ENCODE peak calls at places on chromosomes 7 and 10, in eight cellular contexts. One of them, this sample, is unnamed.
A peak's percentile ranks its signal among the peaks of the same experiment; 100 is the strongest.

GRCh38 chr7:144824360-144824759 is 11.5 kb downstream of the TPK1 start:
- DNase-seq in ovary: no peak
- DNase-seq in astrocyte of the spinal cord: peak; percentile 81
- DNase-seq in skeletal muscle cell: no peak
- DNase-seq in fibroblast of the aortic adventitia: peak; percentile 87
- DNase-seq in IMR-90: peak; percentile 36
- DNase-seq in aorta: no peak
- DNase-seq in cardiac muscle cell: no peak
- DNase-seq in this sample: no peak

GRCh38 chr7:66016131-66016461 is 34.1 kb upstream of the GUSB start:
- DNase-seq in skeletal muscle cell: no peak
- DNase-seq in fibroblast of the aortic adventitia: peak; percentile 61
- DNase-seq in ovary: no peak
- DNase-seq in aorta: no peak
- DNase-seq in cardiac muscle cell: no peak
- DNase-seq in IMR-90: peak; percentile 47
- DNase-seq in astrocyte of the spinal cord: peak; percentile 51
- DNase-seq in this sample: no peak

GRCh38 chr10:70106958-70107791 is 25.4 kb downstream of the AIFM2 start:
- DNase-seq in ovary: no peak
- DNase-seq in fibroblast of the aortic adventitia: no peak
- DNase-seq in IMR-90: no peak
- DNase-seq in astrocyte of the spinal cord: no peak
- DNase-seq in skeletal muscle cell: no peak
- DNase-seq in cardiac muscle cell: peak; percentile 44
- DNase-seq in aorta: no peak
- DNase-seq in this sample: no peak

GRCh38 chr10:120971671-120972070 is 120.5 kb downstream of the WDR11 start:
- DNase-seq in skeletal muscle cell: no peak
- DNase-seq in IMR-90: no peak
- DNase-seq in aorta: no peak
- DNase-seq in ovary: no peak
- DNase-seq in fibroblast of the aortic adventitia: no peak
- DNase-seq in cardiac muscle cell: no peak
- DNase-seq in astrocyte of the spinal cord: no peak
- DNase-seq in this sample: no peak

GRCh38 chr10:129472696-129473555 is 5.9 kb downstream of the MGMT start:
- DNase-seq in aorta: no peak
- DNase-seq in fibroblast of the aortic adventitia: no peak
- DNase-seq in astrocyte of the spinal cord: no peak
- DNase-seq in skeletal muscle cell: no peak
- DNase-seq in IMR-90: no peak
- DNase-seq in cardiac muscle cell: no peak
- DNase-seq in ovary: no peak
- DNase-seq in this sample: no peak

GRCh38 chr7:28144266-28144665 is 36.3 kb downstream of the JAZF1 start:
- DNase-seq in IMR-90: no peak
- DNase-seq in skeletal muscle cell: no peak
- DNase-seq in ovary: no peak
- DNase-seq in astrocyte of the spinal cord: no peak
- DNase-seq in cardiac muscle cell: peak; percentile 7
- DNase-seq in fibroblast of the aortic adventitia: no peak
- DNase-seq in aorta: no peak
- DNase-seq in this sample: no peak

GRCh38 chr7:94289071-94289470 is 105.6 kb upstream of the COL1A2 start:
- DNase-seq in cardiac muscle cell: peak; percentile 84
- DNase-seq in IMR-90: peak; percentile 91
- DNase-seq in ovary: peak; percentile 68
- DNase-seq in aorta: peak; percentile 76
- DNase-seq in fibroblast of the aortic adventitia: peak; percentile 94
- DNase-seq in astrocyte of the spinal cord: peak; percentile 90
- DNase-seq in skeletal muscle cell: peak; percentile 62
- DNase-seq in this sample: peak; percentile 65

GRCh38 chr7:155844019-155844453 is 31.8 kb upstream of the SHH start:
- DNase-seq in IMR-90: no peak
- DNase-seq in aorta: peak; percentile 61
- DNase-seq in cardiac muscle cell: no peak
- DNase-seq in ovary: no peak
- DNase-seq in fibroblast of the aortic adventitia: no peak
- DNase-seq in astrocyte of the spinal cord: no peak
- DNase-seq in skeletal muscle cell: no peak
- DNase-seq in this sample: no peak

GRCh38 chr10:87752571-87752970 is 65.5 kb downstream of the ATAD1 start:
- DNase-seq in cardiac muscle cell: no peak
- DNase-seq in IMR-90: peak; percentile 80
- DNase-seq in aorta: no peak
- DNase-seq in skeletal muscle cell: peak; percentile 31
- DNase-seq in ovary: no peak
- DNase-seq in astrocyte of the spinal cord: peak; percentile 67
- DNase-seq in fibroblast of the aortic adventitia: peak; percentile 64
- DNase-seq in this sample: no peak

GRCh38 chr7:156397249-156397648 is 243.3 kb upstream of the RNF32 start:
- DNase-seq in skeletal muscle cell: no peak
- DNase-seq in fibroblast of the aortic adventitia: no peak
- DNase-seq in IMR-90: no peak
- DNase-seq in cardiac muscle cell: no peak
- DNase-seq in ovary: no peak
- DNase-seq in astrocyte of the spinal cord: no peak
- DNase-seq in aorta: no peak
- DNase-seq in this sample: no peak

GRCh38 chr10:70958396-70958795 is 70.0 kb upstream of the PCBD1 start:
- DNase-seq in aorta: no peak
- DNase-seq in fibroblast of the aortic adventitia: no peak
- DNase-seq in skeletal muscle cell: no peak
- DNase-seq in ovary: no peak
- DNase-seq in astrocyte of the spinal cord: no peak
- DNase-seq in IMR-90: peak; percentile 25
- DNase-seq in cardiac muscle cell: no peak
- DNase-seq in this sample: no peak

GRCh38 chr7:121498816-121499215 is 102.7 kb upstream of the FAM3C start:
- DNase-seq in IMR-90: no peak
- DNase-seq in aorta: no peak
- DNase-seq in skeletal muscle cell: no peak
- DNase-seq in astrocyte of the spinal cord: no peak
- DNase-seq in fibroblast of the aortic adventitia: no peak
- DNase-seq in cardiac muscle cell: no peak
- DNase-seq in ovary: no peak
- DNase-seq in this sample: no peak

GRCh38 chr7:53596230-53596629 is 560.8 kb downstream of the POM121L12 start:
- DNase-seq in cardiac muscle cell: no peak
- DNase-seq in skeletal muscle cell: no peak
- DNase-seq in aorta: no peak
- DNase-seq in ovary: no peak
- DNase-seq in fibroblast of the aortic adventitia: no peak
- DNase-seq in astrocyte of the spinal cord: peak; percentile 30
- DNase-seq in IMR-90: no peak
- DNase-seq in this sample: no peak

GRCh38 chr10:104069610-104070009 is 16.1 kb downstream of the COL17A1 start:
- DNase-seq in aorta: no peak
- DNase-seq in IMR-90: no peak
- DNase-seq in fibroblast of the aortic adventitia: no peak
- DNase-seq in ovary: no peak
- DNase-seq in cardiac muscle cell: no peak
- DNase-seq in skeletal muscle cell: no peak
- DNase-seq in astrocyte of the spinal cord: no peak
- DNase-seq in this sample: no peak

DNA sequence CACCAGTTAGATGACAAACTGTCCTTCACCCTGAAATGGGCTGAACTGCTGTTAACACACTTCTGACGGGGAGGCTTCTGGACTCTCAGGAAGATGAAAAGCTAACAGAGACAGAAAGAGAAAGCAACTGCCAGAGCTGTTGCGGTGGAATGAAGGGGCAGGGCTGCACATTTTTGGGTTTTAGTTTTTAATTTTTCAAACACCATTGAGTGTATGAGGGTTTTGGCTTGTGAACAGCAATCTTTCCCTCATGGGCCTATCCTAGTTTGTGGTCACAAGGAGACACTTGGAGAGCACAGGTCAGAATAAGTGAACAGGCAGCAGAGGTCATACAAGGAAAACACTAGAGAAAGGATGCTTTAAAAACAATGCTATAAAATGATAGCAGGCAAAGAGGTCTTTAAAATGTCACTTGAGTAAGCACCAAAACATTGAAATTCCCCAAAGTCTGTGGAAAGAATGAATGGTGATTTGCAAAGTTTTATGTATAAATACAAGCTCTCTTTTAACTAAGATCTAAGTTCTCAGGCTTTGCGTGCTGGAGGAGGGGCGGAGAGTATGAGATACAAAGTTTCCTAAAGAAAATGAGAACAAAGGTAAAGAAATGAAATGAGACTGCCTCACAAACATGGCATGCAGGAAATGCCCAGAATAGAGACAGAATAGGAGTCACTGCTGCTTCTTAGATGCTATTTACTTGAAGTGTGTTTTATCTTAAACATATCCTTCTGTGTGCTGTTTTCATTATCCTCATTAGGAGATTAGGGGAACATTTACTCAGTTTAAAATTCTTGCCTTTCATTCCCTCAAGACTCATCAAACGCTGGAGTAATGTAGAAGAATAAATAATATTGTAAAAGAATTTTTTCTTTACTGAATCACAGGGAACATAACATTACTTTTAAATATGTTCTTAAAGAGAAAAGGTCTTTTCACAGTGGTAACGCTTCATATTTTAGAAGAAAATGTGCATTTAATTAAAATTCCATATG is 101.5 kb upstream of the GLI3 start:
- DNase-seq in skeletal muscle cell: peak; percentile 49
- DNase-seq in aorta: no peak
- DNase-seq in astrocyte of the spinal cord: peak; percentile 42
- DNase-seq in cardiac muscle cell: no peak
- DNase-seq in IMR-90: peak; percentile 33
- DNase-seq in ovary: no peak
- DNase-seq in fibroblast of the aortic adventitia: peak; percentile 27
- DNase-seq in this sample: no peak
- H3K4me3 ChIP-seq in skeletal muscle cell: no peak overlapping the region
- H3K4me3 ChIP-seq in aorta: no peak overlapping the region
- H3K4me3 ChIP-seq in astrocyte of the spinal cord: no peak overlapping the region
- H3K4me3 ChIP-seq in cardiac muscle cell: no peak overlapping the region
- H3K4me3 ChIP-seq in IMR-90: no peak overlapping the region
- H3K4me3 ChIP-seq in ovary: no peak overlapping the region
- H3K4me3 ChIP-seq in fibroblast of the aortic adventitia: no peak overlapping the region
- H3K4me3 ChIP-seq in this sample: no peak overlapping the region

GRCh38 chr7:25858200-25858561 is 293.8 kb upstream of the NFE2L3 start:
- DNase-seq in astrocyte of the spinal cord: no peak
- DNase-seq in aorta: no peak
- DNase-seq in IMR-90: no peak
- DNase-seq in skeletal muscle cell: no peak
- DNase-seq in fibroblast of the aortic adventitia: no peak
- DNase-seq in cardiac muscle cell: no peak
- DNase-seq in ovary: no peak
- DNase-seq in this sample: no peak
- H3K4me3 ChIP-seq in astrocyte of the spinal cord: no peak overlapping the region
- H3K4me3 ChIP-seq in aorta: no peak overlapping the region
- H3K4me3 ChIP-seq in IMR-90: no peak overlapping the region
- H3K4me3 ChIP-seq in skeletal muscle cell: peak overlapping the region; percentile 47
- H3K4me3 ChIP-seq in fibroblast of the aortic adventitia: no peak overlapping the region
- H3K4me3 ChIP-seq in cardiac muscle cell: no peak overlapping the region
- H3K4me3 ChIP-seq in ovary: no peak overlapping the region
- H3K4me3 ChIP-seq in this sample: no peak overlapping the region

DNA sequence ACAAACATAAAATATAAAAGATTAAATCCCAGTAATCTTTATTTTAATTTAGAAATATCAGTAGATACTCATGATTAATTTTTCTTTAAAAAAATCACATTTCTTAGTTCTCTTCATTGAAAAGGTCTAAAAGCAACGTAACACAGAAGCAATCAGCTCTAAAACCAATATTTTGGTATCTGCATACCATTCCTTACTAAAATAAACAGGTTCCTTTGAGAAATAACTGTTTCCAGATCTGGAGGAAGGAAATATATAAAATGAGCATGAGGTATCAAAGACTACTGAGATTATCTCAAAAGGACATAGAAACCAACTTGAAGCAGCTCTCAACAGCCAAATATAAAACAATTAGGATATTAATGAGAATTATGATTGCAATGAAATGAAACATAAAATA is 301.0 kb upstream of the GNAI1 start:
- DNase-seq in astrocyte of the spinal cord: no peak
- DNase-seq in cardiac muscle cell: no peak
- DNase-seq in IMR-90: peak; percentile 58
- DNase-seq in skeletal muscle cell: no peak
- DNase-seq in aorta: no peak
- DNase-seq in ovary: no peak
- DNase-seq in fibroblast of the aortic adventitia: no peak
- DNase-seq in this sample: no peak
- H3K4me3 ChIP-seq in astrocyte of the spinal cord: no peak overlapping the region
- H3K4me3 ChIP-seq in cardiac muscle cell: no peak overlapping the region
- H3K4me3 ChIP-seq in IMR-90: no peak overlapping the region
- H3K4me3 ChIP-seq in skeletal muscle cell: no peak overlapping the region
- H3K4me3 ChIP-seq in aorta: no peak overlapping the region
- H3K4me3 ChIP-seq in ovary: no peak overlapping the region
- H3K4me3 ChIP-seq in fibroblast of the aortic adventitia: no peak overlapping the region
- H3K4me3 ChIP-seq in this sample: no peak overlapping the region

GRCh38 chr10:31426425-31426824 is 107.4 kb downstream of the ZEB1 start:
- DNase-seq in astrocyte of the spinal cord: peak; percentile 89
- DNase-seq in cardiac muscle cell: no peak
- DNase-seq in IMR-90: peak; percentile 94
- DNase-seq in skeletal muscle cell: peak; percentile 84
- DNase-seq in aorta: no peak
- DNase-seq in fibroblast of the aortic adventitia: peak; percentile 83
- DNase-seq in ovary: no peak
- DNase-seq in this sample: no peak

GRCh38 chr10:31422634-31423033 is 103.6 kb downstream of the ZEB1 start:
- DNase-seq in aorta: no peak
- DNase-seq in ovary: no peak
- DNase-seq in skeletal muscle cell: no peak
- DNase-seq in IMR-90: no peak
- DNase-seq in astrocyte of the spinal cord: no peak
- DNase-seq in cardiac muscle cell: no peak
- DNase-seq in fibroblast of the aortic adventitia: no peak
- DNase-seq in this sample: no peak

GRCh38 chr10:31421322-31421721 is 102.3 kb downstream of the ZEB1 start:
- DNase-seq in fibroblast of the aortic adventitia: no peak
- DNase-seq in aorta: no peak
- DNase-seq in astrocyte of the spinal cord: no peak
- DNase-seq in IMR-90: no peak
- DNase-seq in skeletal muscle cell: no peak
- DNase-seq in ovary: no peak
- DNase-seq in cardiac muscle cell: no peak
- DNase-seq in this sample: no peak

GRCh38 chr10:31419394-31420063 is 100.5 kb downstream of the ZEB1 start:
- DNase-seq in ovary: no peak
- DNase-seq in IMR-90: peak; percentile 55
- DNase-seq in fibroblast of the aortic adventitia: peak; percentile 74
- DNase-seq in aorta: no peak
- DNase-seq in cardiac muscle cell: no peak
- DNase-seq in astrocyte of the spinal cord: peak; percentile 75
- DNase-seq in skeletal muscle cell: no peak
- DNase-seq in this sample: no peak

DNA sequence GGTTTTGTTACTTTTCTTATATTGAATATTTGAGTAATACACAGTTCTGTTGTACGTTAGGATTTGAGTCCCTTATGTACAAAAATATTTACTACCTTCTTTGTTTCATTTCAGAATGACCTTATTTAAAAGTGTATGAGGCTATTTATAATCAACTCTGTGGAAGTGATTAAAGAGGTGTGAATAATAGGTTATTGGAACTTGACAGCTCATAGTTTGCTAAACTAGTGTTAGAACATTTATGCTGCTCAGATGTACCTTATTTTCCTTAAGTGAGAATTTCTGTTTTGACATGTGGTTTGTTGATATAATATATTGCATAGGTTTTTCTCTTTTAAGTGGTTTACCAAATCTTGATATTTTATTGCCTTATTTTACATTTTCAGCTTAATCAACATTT is 105.5 kb downstream of the ZEB1 start:
- DNase-seq in IMR-90: no peak
- DNase-seq in skeletal muscle cell: no peak
- DNase-seq in ovary: no peak
- DNase-seq in fibroblast of the aortic adventitia: no peak
- DNase-seq in cardiac muscle cell: no peak
- DNase-seq in aorta: no peak
- DNase-seq in astrocyte of the spinal cord: no peak
- DNase-seq in this sample: no peak
- H3K4me3 ChIP-seq in IMR-90: no peak overlapping the region
- H3K4me3 ChIP-seq in skeletal muscle cell: no peak overlapping the region
- H3K4me3 ChIP-seq in ovary: no peak overlapping the region
- H3K4me3 ChIP-seq in fibroblast of the aortic adventitia: no peak overlapping the region
- H3K4me3 ChIP-seq in cardiac muscle cell: no peak overlapping the region
- H3K4me3 ChIP-seq in aorta: no peak overlapping the region
- H3K4me3 ChIP-seq in astrocyte of the spinal cord: no peak overlapping the region
- H3K4me3 ChIP-seq in this sample: no peak overlapping the region

This sample was measured in lower leg skin.